ENCODE peak calls at places on chromosomes 3 and 15, in nine cellular contexts. W is GM23248; E is D341Med; A is stimulated activated CD4-positive, alpha-beta T cell treated with anti-CD3 and anti-CD28 coated beads, Interleukin-12 subunit alpha, Interleukin-12 subunit beta, amount 100 ng/mL, for 4 hours; H is hepatic stellate cell; C is activated T-cell treated with anti-CD3 and anti-CD28 coated beads for 1 hour; X is T-helper 17 cell; S is lower lobe of right lung; N is hypothalamus. F is an unnamed sample.

GRCh38 chr3:133836497-133837158 is 31.0 kb downstream of the SRPRB start:
- DNase-seq in N (no peak), H (no peak), A (no peak), E (no peak), X (no peak), W (no peak), C (no peak), S (no peak), F (peak; percentile 13)

GRCh38 chr3:184598220-184598927 is 36.8 kb downstream of the EPHB3 start:
- DNase-seq in C (no peak), E (no peak), H (no peak), X (no peak), W (no peak), N (no peak), S (no peak), A (no peak), F (no peak)

GRCh38 chr15:56805466-56806146 is 72.3 kb upstream of the ZNF280D start:
- DNase-seq in A (no peak), S (no peak), E (no peak), H (peak; percentile 47), W (peak; percentile 95), X (no peak), C (no peak), N (no peak), F (peak; percentile 34)

GRCh38 chr15:67899596-67900283 is 59.9 kb upstream of the RNU6-1 start:
- DNase-seq in W (no peak), C (no peak), X (no peak), H (no peak), N (no peak), E (no peak), A (no peak), S (no peak), F (no peak)

GRCh38 chr3:32337501-32337900 is 54.2 kb upstream of the CMTM7 start:
- DNase-seq in E (no peak), N (no peak), H (no peak), S (no peak), X (no peak), C (no peak), A (no peak), W (no peak), F (no peak)

GRCh38 chr15:85408270-85408746 is 27.9 kb downstream of the AKAP13 start:
- DNase-seq in S (no peak), E (no peak), H (no peak), N (no peak), C (no peak), W (no peak), A (no peak), X (no peak), F (no peak)

GRCh38 chr3:130906374-130906995 is 12.6 kb downstream of the ATP2C1 start:
- DNase-seq in A (no peak), S (no peak), X (no peak), C (no peak), N (no peak), E (no peak), W (peak; percentile 32), H (no peak), F (no peak)

GRCh38 chr3:86830566-86830965 is 160.4 kb downstream of the VGLL3 start:
- DNase-seq in N (no peak), S (no peak), C (no peak), E (no peak), A (no peak), X (no peak), W (peak; percentile 25), H (peak; percentile 12), F (peak; percentile 76)

GRCh38 chr15:52414936-52415335 is 113.7 kb downstream of the MYO5A start:
- DNase-seq in X (no peak), C (no peak), E (no peak), N (no peak), A (no peak), W (no peak), S (no peak), H (no peak), F (no peak)

GRCh38 chr3:52128118-52128683 is 26.0 kb downstream of the POC1A start:
- DNase-seq in C (no peak), W (peak; percentile 59), X (no peak), E (no peak), H (peak; percentile 37), S (peak; percentile 24), N (no peak), A (no peak), F (peak; percentile 93)

GRCh38 chr3:63661242-63661641 is 8.8 kb downstream of the SNTN start:
- DNase-seq in S (no peak), C (no peak), W (peak; percentile 33), X (no peak), A (no peak), H (no peak), N (no peak), E (no peak), F (no peak)

GRCh38 chr3:42216820-42217416 is 49.1 kb downstream of the CCK start:
- DNase-seq in N (no peak), X (no peak), C (no peak), A (no peak), W (peak; percentile 85), H (peak; percentile 89), E (no peak), S (no peak), F (peak; percentile 90)

GRCh38 chr3:195075199-195075940 is 195.6 kb downstream of the XXYLT1 start:
- DNase-seq in N (no peak), W (no peak), E (no peak), A (no peak), C (no peak), S (peak; percentile 35), X (no peak), H (no peak), F (peak; percentile 73)

GRCh38 chr15:76208786-76209424 is 102.4 kb downstream of the ETFA start:
- DNase-seq in S (no peak), A (no peak), E (no peak), W (no peak), C (no peak), X (no peak), N (no peak), H (no peak), F (no peak)

GRCh38 chr15:54354341-54354740 is 376.1 kb downstream of the UNC13C start:
- DNase-seq in W (no peak), S (no peak), E (no peak), H (no peak), A (no peak), X (no peak), C (no peak), N (no peak), F (peak; percentile 6)

GRCh38 chr3:102092617-102093466 is 243.5 kb downstream of the NFKBIZ start:
- DNase-seq in E (no peak), X (no peak), C (no peak), N (no peak), W (peak; percentile 53), S (no peak), H (no peak), A (no peak), F (no peak)

GRCh38 chr3:14248849-14249523 is 70.4 kb downstream of the LSM3 start:
- DNase-seq in E (no peak), H (no peak), S (no peak), C (no peak), W (peak; percentile 32), N (no peak), A (no peak), X (no peak), F (peak; percentile 75)

GRCh38 chr3:111811811-111812210 is 47.3 kb upstream of the PHLDB2 start:
- DNase-seq in S (no peak), H (no peak), A (no peak), X (no peak), E (no peak), W (no peak), C (no peak), N (no peak), F (no peak)

GRCh38 chr15:73555080-73555479 is 78.1 kb downstream of the NPTN start:
- DNase-seq in E (no peak), S (no peak), A (no peak), H (no peak), C (no peak), W (no peak), N (no peak), X (no peak), F (no peak)

GRCh38 chr15:61654918-61655317 is 405.3 kb downstream of the VPS13C start:
- DNase-seq in E (no peak), A (no peak), W (no peak), X (no peak), H (no peak), N (no peak), C (no peak), S (no peak), F (no peak)

GRCh38 chr3:150412599-150413069 is 4.5 kb downstream of the TSC22D2 start:
- DNase-seq in A (no peak), S (no peak), E (no peak), H (no peak), N (no peak), X (no peak), W (peak; percentile 90), C (no peak), F (peak; percentile 84)

GRCh38 chr15:40582726-40583246 is 11.3 kb upstream of the KNL1 start:
- DNase-seq in E (no peak), X (no peak), A (no peak), S (no peak), H (peak; percentile 40), N (no peak), C (no peak), W (peak; percentile 4), F (peak; percentile 67)